ENCODE peak calls at places on chromosomes 3 and 15, in ten cellular contexts. One of them, this sample, is unnamed.
A peak's percentile ranks its signal among the peaks of the same experiment; 100 is the strongest.

GRCh38 chr15:52294881-52295420 is 653 bp downstream of the MYO5C start:
- DNase-seq in esophagus squamous epithelium: no peak
- DNase-seq in neural progenitor cell: peak; percentile 36
- DNase-seq in mucosa of descending colon: no peak
- DNase-seq in fibroblast of lung: no peak
- DNase-seq in right atrium auricular region: no peak
- DNase-seq in body of pancreas: no peak
- DNase-seq in psoas muscle: no peak
- DNase-seq in PC-3: peak; percentile 4
- DNase-seq in left ventricle myocardium inferior: no peak
- DNase-seq in this sample: no peak

GRCh38 chr3:160038862-160039562 is 50.4 kb downstream of the IL12A start:
- DNase-seq in right atrium auricular region: no peak
- DNase-seq in PC-3: no peak
- DNase-seq in esophagus squamous epithelium: no peak
- DNase-seq in body of pancreas: peak; percentile 39
- DNase-seq in psoas muscle: peak; percentile 50
- DNase-seq in left ventricle myocardium inferior: no peak
- DNase-seq in neural progenitor cell: peak; percentile 51
- DNase-seq in mucosa of descending colon: peak; percentile 54
- DNase-seq in fibroblast of lung: peak; percentile 38
- DNase-seq in this sample: no peak

GRCh38 chr15:90872481-90873184 is 4.2 kb downstream of the FURIN start:
- DNase-seq in body of pancreas: peak; percentile 60
- DNase-seq in mucosa of descending colon: no peak
- DNase-seq in esophagus squamous epithelium: no peak
- DNase-seq in psoas muscle: peak; percentile 67
- DNase-seq in fibroblast of lung: peak; percentile 86
- DNase-seq in left ventricle myocardium inferior: no peak
- DNase-seq in neural progenitor cell: no peak
- DNase-seq in right atrium auricular region: no peak
- DNase-seq in PC-3: peak; percentile 69
- DNase-seq in this sample: no peak

GRCh38 chr3:117017135-117017990 is 307.8 kb downstream of the TUSC7 start:
- DNase-seq in left ventricle myocardium inferior: no peak
- DNase-seq in mucosa of descending colon: no peak
- DNase-seq in psoas muscle: no peak
- DNase-seq in PC-3: no peak
- DNase-seq in right atrium auricular region: no peak
- DNase-seq in esophagus squamous epithelium: no peak
- DNase-seq in neural progenitor cell: peak; percentile 3
- DNase-seq in body of pancreas: no peak
- DNase-seq in fibroblast of lung: no peak
- DNase-seq in this sample: no peak

GRCh38 chr15:29262738-29263137 is 6.9 kb downstream of the NSMCE3 start:
- DNase-seq in esophagus squamous epithelium: no peak
- DNase-seq in left ventricle myocardium inferior: no peak
- DNase-seq in psoas muscle: no peak
- DNase-seq in body of pancreas: no peak
- DNase-seq in PC-3: no peak
- DNase-seq in mucosa of descending colon: no peak
- DNase-seq in fibroblast of lung: no peak
- DNase-seq in right atrium auricular region: no peak
- DNase-seq in neural progenitor cell: no peak
- DNase-seq in this sample: no peak

GRCh38 chr3:122964844-122965243 is 62.7 kb downstream of the SEMA5B start:
- DNase-seq in esophagus squamous epithelium: no peak
- DNase-seq in fibroblast of lung: no peak
- DNase-seq in PC-3: no peak
- DNase-seq in mucosa of descending colon: no peak
- DNase-seq in right atrium auricular region: no peak
- DNase-seq in psoas muscle: no peak
- DNase-seq in neural progenitor cell: no peak
- DNase-seq in left ventricle myocardium inferior: no peak
- DNase-seq in body of pancreas: no peak
- DNase-seq in this sample: no peak

GRCh38 chr15:22873204-22873701 is 34.8 kb downstream of the NIPA2 start:
- DNase-seq in PC-3: peak; percentile 83
- DNase-seq in psoas muscle: no peak
- DNase-seq in mucosa of descending colon: no peak
- DNase-seq in esophagus squamous epithelium: no peak
- DNase-seq in fibroblast of lung: peak; percentile 97
- DNase-seq in right atrium auricular region: no peak
- DNase-seq in left ventricle myocardium inferior: no peak
- DNase-seq in neural progenitor cell: peak; percentile 55
- DNase-seq in body of pancreas: no peak
- DNase-seq in this sample: no peak

GRCh38 chr15:41801850-41802455 is 25.9 kb upstream of the JMJD7 start:
- DNase-seq in body of pancreas: no peak
- DNase-seq in esophagus squamous epithelium: no peak
- DNase-seq in right atrium auricular region: no peak
- DNase-seq in psoas muscle: no peak
- DNase-seq in fibroblast of lung: peak; percentile 72
- DNase-seq in neural progenitor cell: no peak
- DNase-seq in left ventricle myocardium inferior: no peak
- DNase-seq in mucosa of descending colon: no peak
- DNase-seq in PC-3: peak; percentile 91
- DNase-seq in this sample: no peak

GRCh38 chr3:11803977-11804903 is 42.4 kb downstream of the TAMM41 start:
- DNase-seq in fibroblast of lung: peak; percentile 50
- DNase-seq in right atrium auricular region: no peak
- DNase-seq in psoas muscle: peak; percentile 59
- DNase-seq in neural progenitor cell: peak; percentile 73
- DNase-seq in left ventricle myocardium inferior: no peak
- DNase-seq in mucosa of descending colon: no peak
- DNase-seq in PC-3: peak; percentile 67
- DNase-seq in body of pancreas: peak; percentile 72
- DNase-seq in esophagus squamous epithelium: peak; percentile 3
- DNase-seq in this sample: peak; percentile 72

GRCh38 chr15:101710806-101711205 is 13.5 kb downstream of the TARS3 start:
- DNase-seq in body of pancreas: no peak
- DNase-seq in right atrium auricular region: no peak
- DNase-seq in PC-3: no peak
- DNase-seq in neural progenitor cell: no peak
- DNase-seq in esophagus squamous epithelium: no peak
- DNase-seq in left ventricle myocardium inferior: no peak
- DNase-seq in psoas muscle: no peak
- DNase-seq in fibroblast of lung: peak; percentile 79
- DNase-seq in mucosa of descending colon: no peak
- DNase-seq in this sample: no peak

GRCh38 chr15:56208641-56209155 is 35.0 kb downstream of the RFX7 start:
- DNase-seq in esophagus squamous epithelium: no peak
- DNase-seq in neural progenitor cell: no peak
- DNase-seq in psoas muscle: no peak
- DNase-seq in right atrium auricular region: no peak
- DNase-seq in fibroblast of lung: peak; percentile 57
- DNase-seq in left ventricle myocardium inferior: no peak
- DNase-seq in body of pancreas: no peak
- DNase-seq in PC-3: no peak
- DNase-seq in mucosa of descending colon: no peak
- DNase-seq in this sample: no peak

GRCh38 chr3:71050133-71050520 is 533.4 kb downstream of the FOXP1 start:
- DNase-seq in mucosa of descending colon: no peak
- DNase-seq in psoas muscle: no peak
- DNase-seq in esophagus squamous epithelium: no peak
- DNase-seq in fibroblast of lung: peak; percentile 89
- DNase-seq in PC-3: peak; percentile 81
- DNase-seq in neural progenitor cell: no peak
- DNase-seq in left ventricle myocardium inferior: no peak
- DNase-seq in right atrium auricular region: no peak
- DNase-seq in body of pancreas: no peak
- DNase-seq in this sample: no peak

GRCh38 chr3:71046791-71047190 is 536.7 kb downstream of the FOXP1 start:
- DNase-seq in mucosa of descending colon: peak; percentile 53
- DNase-seq in neural progenitor cell: no peak
- DNase-seq in esophagus squamous epithelium: no peak
- DNase-seq in fibroblast of lung: no peak
- DNase-seq in psoas muscle: no peak
- DNase-seq in left ventricle myocardium inferior: no peak
- DNase-seq in PC-3: no peak
- DNase-seq in body of pancreas: no peak
- DNase-seq in right atrium auricular region: no peak
- DNase-seq in this sample: no peak

GRCh38 chr3:71047616-71048531 is 535.7 kb downstream of the FOXP1 start:
- DNase-seq in right atrium auricular region: no peak
- DNase-seq in psoas muscle: no peak
- DNase-seq in neural progenitor cell: no peak
- DNase-seq in esophagus squamous epithelium: no peak
- DNase-seq in left ventricle myocardium inferior: no peak
- DNase-seq in mucosa of descending colon: no peak
- DNase-seq in body of pancreas: no peak
- DNase-seq in fibroblast of lung: no peak
- DNase-seq in PC-3: no peak
- DNase-seq in this sample: no peak

GRCh38 chr3:71050521-71051258 is 532.8 kb downstream of the FOXP1 start:
- DNase-seq in right atrium auricular region: no peak
- DNase-seq in psoas muscle: no peak
- DNase-seq in PC-3: peak; percentile 50
- DNase-seq in mucosa of descending colon: no peak
- DNase-seq in fibroblast of lung: peak; percentile 96
- DNase-seq in body of pancreas: no peak
- DNase-seq in neural progenitor cell: no peak
- DNase-seq in left ventricle myocardium inferior: no peak
- DNase-seq in esophagus squamous epithelium: no peak
- DNase-seq in this sample: peak; percentile 87

DNA sequence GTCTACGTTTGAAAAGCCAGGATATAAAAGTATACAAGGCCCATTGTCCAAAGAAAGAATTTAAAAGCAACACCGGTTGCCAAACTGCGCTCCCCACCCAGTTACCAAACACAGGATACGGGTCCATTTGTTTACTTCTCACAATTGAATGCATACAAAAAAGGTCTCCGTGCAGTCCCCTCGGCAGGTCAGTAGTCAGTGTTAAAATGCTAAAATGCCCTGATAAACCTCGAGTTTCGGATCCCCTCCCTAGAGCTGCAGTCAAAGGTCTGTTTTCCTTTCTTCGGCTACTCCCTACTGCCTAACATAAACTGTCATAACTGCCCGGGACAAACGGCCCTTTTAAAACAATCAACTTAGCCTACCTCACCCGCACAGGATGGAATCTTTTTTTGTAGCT is 534.6 kb downstream of the FOXP1 start:
- DNase-seq in PC-3: peak; percentile 82
- DNase-seq in body of pancreas: no peak
- DNase-seq in neural progenitor cell: no peak
- DNase-seq in psoas muscle: no peak
- DNase-seq in mucosa of descending colon: no peak
- DNase-seq in left ventricle myocardium inferior: no peak
- DNase-seq in fibroblast of lung: no peak
- DNase-seq in esophagus squamous epithelium: no peak
- DNase-seq in right atrium auricular region: no peak
- DNase-seq in this sample: no peak
- H3K4me1 ChIP-seq in PC-3: peaks cover 56% of the 10 kb centered on the region
- H3K4me1 ChIP-seq in body of pancreas: no peaks in the 10 kb centered on the region
- H3K4me1 ChIP-seq in neural progenitor cell: peaks cover 47% of the 10 kb centered on the region
- H3K4me1 ChIP-seq in psoas muscle: peaks cover 33% of the 10 kb centered on the region
- H3K4me1 ChIP-seq in mucosa of descending colon: peaks cover 78% of the 10 kb centered on the region
- H3K4me1 ChIP-seq in left ventricle myocardium inferior: peaks cover 91% of the 10 kb centered on the region
- H3K4me1 ChIP-seq in fibroblast of lung: peaks cover 24% of the 10 kb centered on the region
- H3K4me1 ChIP-seq in esophagus squamous epithelium: peaks cover 81% of the 10 kb centered on the region
- H3K4me1 ChIP-seq in right atrium auricular region: no peaks in the 10 kb centered on the region
- H3K4me1 ChIP-seq in this sample: peaks cover 71% of the 10 kb centered on the region

GRCh38 chr3:184380627-184381260 is 890 bp downstream of the CHRD start:
- DNase-seq in mucosa of descending colon: no peak
- DNase-seq in fibroblast of lung: no peak
- DNase-seq in PC-3: no peak
- DNase-seq in psoas muscle: no peak
- DNase-seq in esophagus squamous epithelium: no peak
- DNase-seq in left ventricle myocardium inferior: no peak
- DNase-seq in body of pancreas: no peak
- DNase-seq in neural progenitor cell: no peak
- DNase-seq in right atrium auricular region: no peak
- DNase-seq in this sample: peak; percentile 16
- H3K4me3 ChIP-seq in mucosa of descending colon: no peak overlapping the region
- H3K4me3 ChIP-seq in fibroblast of lung: peak overlapping the region; percentile 51
- H3K4me3 ChIP-seq in PC-3: peak overlapping the region; percentile 31
- H3K4me3 ChIP-seq in psoas muscle: peak overlapping the region; percentile 72
- H3K4me3 ChIP-seq in esophagus squamous epithelium: peak overlapping the region; percentile 38
- H3K4me3 ChIP-seq in left ventricle myocardium inferior: peak overlapping the region; percentile 69
- H3K4me3 ChIP-seq in body of pancreas: peak overlapping the region; percentile 17
- H3K4me3 ChIP-seq in neural progenitor cell: peak overlapping the region; percentile 67
- H3K4me3 ChIP-seq in right atrium auricular region: peak overlapping the region; percentile 55
- H3K4me3 ChIP-seq in this sample: no peak overlapping the region

DNA sequence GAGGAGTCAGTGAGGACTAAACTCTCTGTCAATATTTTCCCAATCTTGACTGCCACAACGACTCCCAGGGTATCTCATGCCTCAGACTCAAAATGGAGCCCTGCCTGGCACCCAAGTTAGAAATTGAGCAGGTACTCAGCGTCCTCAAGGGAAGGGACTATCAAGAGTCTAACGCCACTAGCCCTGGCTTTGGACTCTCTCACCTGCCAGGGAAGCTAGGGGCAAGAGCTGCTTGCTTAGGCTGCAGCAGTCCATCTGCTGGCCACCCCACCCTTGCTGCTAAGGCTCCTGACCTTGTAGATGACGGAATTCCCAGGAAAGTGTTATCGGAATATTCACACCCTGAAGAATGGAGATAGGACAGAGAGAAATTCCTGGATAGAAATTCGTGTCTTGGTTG is 33.0 kb downstream of the ZIC4 start:
- DNase-seq in psoas muscle: no peak
- DNase-seq in left ventricle myocardium inferior: no peak
- DNase-seq in right atrium auricular region: peak; percentile 7
- DNase-seq in esophagus squamous epithelium: no peak
- DNase-seq in mucosa of descending colon: no peak
- DNase-seq in neural progenitor cell: no peak
- DNase-seq in PC-3: no peak
- DNase-seq in fibroblast of lung: no peak
- DNase-seq in body of pancreas: no peak
- DNase-seq in this sample: no peak
- H3K4me1 ChIP-seq in psoas muscle: no peaks in the 10 kb centered on the region
- H3K4me1 ChIP-seq in left ventricle myocardium inferior: peaks cover 9% of the 10 kb centered on the region
- H3K4me1 ChIP-seq in right atrium auricular region: no peaks in the 10 kb centered on the region
- H3K4me1 ChIP-seq in esophagus squamous epithelium: no peaks in the 10 kb centered on the region
- H3K4me1 ChIP-seq in mucosa of descending colon: no peaks in the 10 kb centered on the region
- H3K4me1 ChIP-seq in neural progenitor cell: peaks cover 10% of the 10 kb centered on the region
- H3K4me1 ChIP-seq in PC-3: no peaks in the 10 kb centered on the region
- H3K4me1 ChIP-seq in fibroblast of lung: no peaks in the 10 kb centered on the region
- H3K4me1 ChIP-seq in body of pancreas: no peaks in the 10 kb centered on the region
- H3K4me1 ChIP-seq in this sample: no peaks in the 10 kb centered on the region

GRCh38 chr3:185595520-185595919 is 9.4 kb downstream of the SENP2 start:
- DNase-seq in esophagus squamous epithelium: no peak
- DNase-seq in right atrium auricular region: no peak
- DNase-seq in psoas muscle: no peak
- DNase-seq in fibroblast of lung: no peak
- DNase-seq in body of pancreas: no peak
- DNase-seq in mucosa of descending colon: no peak
- DNase-seq in PC-3: no peak
- DNase-seq in neural progenitor cell: no peak
- DNase-seq in left ventricle myocardium inferior: no peak
- DNase-seq in this sample: no peak

DNA sequence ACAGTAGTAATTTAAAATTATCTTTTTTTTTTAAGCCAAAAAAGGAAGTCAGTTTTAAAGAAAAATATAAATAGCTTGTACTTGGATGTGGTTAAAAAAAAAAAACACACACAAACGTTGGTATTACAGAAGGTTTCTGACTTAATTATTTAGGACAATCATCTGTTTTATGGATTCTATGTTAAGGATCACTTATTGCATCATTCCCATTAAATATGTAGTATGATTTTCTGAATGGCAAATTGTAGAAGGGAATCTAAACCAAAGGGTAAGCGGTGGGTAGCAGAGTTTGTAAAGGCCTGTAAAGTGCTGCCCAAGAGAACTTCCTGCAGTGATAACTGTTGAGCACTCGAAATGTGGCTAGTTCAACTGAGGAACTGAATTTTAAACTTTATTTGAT is 8.0 kb downstream of the SENP2 start:
- DNase-seq in psoas muscle: no peak
- DNase-seq in fibroblast of lung: no peak
- DNase-seq in left ventricle myocardium inferior: no peak
- DNase-seq in neural progenitor cell: no peak
- DNase-seq in PC-3: no peak
- DNase-seq in esophagus squamous epithelium: no peak
- DNase-seq in mucosa of descending colon: no peak
- DNase-seq in body of pancreas: no peak
- DNase-seq in right atrium auricular region: no peak
- DNase-seq in this sample: no peak
- H3K4me3 ChIP-seq in psoas muscle: no peak overlapping the region
- H3K4me3 ChIP-seq in fibroblast of lung: no peak overlapping the region
- H3K4me3 ChIP-seq in left ventricle myocardium inferior: no peak overlapping the region
- H3K4me3 ChIP-seq in neural progenitor cell: no peak overlapping the region
- H3K4me3 ChIP-seq in PC-3: no peak overlapping the region
- H3K4me3 ChIP-seq in esophagus squamous epithelium: no peak overlapping the region
- H3K4me3 ChIP-seq in mucosa of descending colon: no peak overlapping the region
- H3K4me3 ChIP-seq in body of pancreas: no peak overlapping the region
- H3K4me3 ChIP-seq in right atrium auricular region: no peak overlapping the region
- H3K4me3 ChIP-seq in this sample: no peak overlapping the region

This sample was measured in CD4-positive, CD25-positive, alpha-beta regulatory T cell.